ENCODE peak calls at places on chromosomes 5 and 9, in six cellular contexts. P is globus pallidus, X is hypothalamus, E is amniotic stem cell, Y is smooth muscle cell of the brain vasculature, B is midbrain. M is an unnamed sample.

GRCh38 chr9:17531642-17532254 is 47.1 kb upstream of the SH3GL2 start:
- DNase-seq in Y (peak), X (peak), P (peak), B (no peak), E (peak), M (peak)

GRCh38 chr5:17257705-17258273 is 40.4 kb downstream of the BASP1 start:
- DNase-seq in B (no peak), Y (no peak), E (no peak), P (no peak), X (no peak), M (no peak)

GRCh38 chr9:126474786-126475485 is 138.8 kb upstream of the LMX1B start:
- DNase-seq in P (no peak), Y (peak), X (no peak), B (no peak), E (peak), M (no peak)

GRCh38 chr5:114101153-114101552 is 260.7 kb upstream of the KCNN2 start:
- DNase-seq in E (peak), X (no peak), Y (peak), B (peak), P (peak), M (peak)

GRCh38 chr9:6354072-6354686 is 26.0 kb downstream of the TPD52L3 start:
- DNase-seq in P (peak), Y (peak), X (no peak), B (peak), E (peak), M (peak)

GRCh38 chr5:139577689-139578347 is 16.7 kb downstream of the UBE2D2 start:
- DNase-seq in X (no peak), B (no peak), P (no peak), Y (no peak), E (no peak), M (no peak)

GRCh38 chr5:116898917-116899316 is 324.3 kb upstream of the SEMA6A start:
- DNase-seq in X (no peak), P (no peak), B (no peak), Y (no peak), E (no peak), M (peak)

GRCh38 chr5:139758510-139759036 is 37.0 kb upstream of the PSD2 start:
- DNase-seq in P (no peak), E (no peak), Y (no peak), X (no peak), B (no peak), M (no peak)

GRCh38 chr9:111969061-111969460 is 72.4 kb downstream of the UGCG start:
- DNase-seq in Y (no peak), B (no peak), X (no peak), P (no peak), E (no peak), M (no peak)